ENCODE peak calls at places on chromosomes 13 and 19, in eight cellular contexts. F is cardiac muscle cell, C is AG04450, O is HFF-Myc, V is BE2C, P is brain microvascular endothelial cell, Q is endodermal cell, H is stomach. W is an unnamed sample.

GRCh38 chr13:75308222-75308621 is 173.7 kb downstream of the TBC1D4 start:
- DNase-seq in F (no peak), C (no peak), O (no peak), V (no peak), P (no peak), Q (no peak), H (no peak), W (no peak)

GRCh38 chr19:41328157-41328817 is 18.3 kb downstream of the CCDC97 start:
- DNase-seq in F (no peak), C (no peak), O (no peak), V (no peak), P (no peak), Q (no peak), H (no peak), W (no peak)

GRCh38 chr19:13983213-13983889 is 22.8 kb downstream of the RFX1 start:
- DNase-seq in F (no peak), C (no peak), O (no peak), V (no peak), P (no peak), Q (no peak), H (no peak), W (no peak)

GRCh38 chr13:102687520-102687919 is 7.3 kb downstream of the METTL21C start:
- DNase-seq in F (no peak), C (no peak), O (no peak), V (no peak), P (no peak), Q (no peak), H (no peak), W (no peak)

GRCh38 chr19:48190288-48191284 is 20.1 kb downstream of the ZSWIM9 start:
- DNase-seq in F (peak), C (peak), O (no peak), V (peak), P (peak), Q (peak), H (peak), W (no peak)

GRCh38 chr19:39471756-39472536 is 8.7 kb upstream of the TIMM50 start:
- DNase-seq in F (no peak), C (no peak), O (no peak), V (no peak), P (no peak), Q (no peak), H (no peak), W (no peak)

GRCh38 chr13:32255744-32256120 is 59.4 kb downstream of the ZAR1L start:
- DNase-seq in F (no peak), C (no peak), O (no peak), V (no peak), P (no peak), Q (no peak), H (no peak), W (no peak)

GRCh38 chr13:49869514-49869913 is 66.6 kb downstream of the SPRYD7 start:
- DNase-seq in F (peak), C (no peak), O (peak), V (peak), P (peak), Q (peak), H (no peak), W (no peak)

GRCh38 chr19:33294058-33294798 is 8.1 kb downstream of the CEBPA start:
- DNase-seq in F (no peak), C (no peak), O (no peak), V (peak), P (no peak), Q (no peak), H (no peak), W (no peak)

GRCh38 chr19:36213793-36214387 is 575 bp downstream of the ZNF565 start:
- DNase-seq in F (no peak), C (no peak), O (no peak), V (no peak), P (peak), Q (no peak), H (no peak), W (no peak)

GRCh38 chr13:50713849-50714248 is 129.6 kb downstream of the DLEU7 start:
- DNase-seq in F (no peak), C (peak), O (peak), V (no peak), P (peak), Q (no peak), H (no peak), W (no peak)

GRCh38 chr13:41308241-41308640 is 2.8 kb upstream of the NAA16 start:
- DNase-seq in F (no peak), C (no peak), O (no peak), V (no peak), P (no peak), Q (no peak), H (no peak), W (no peak)

GRCh38 chr13:72652681-72653080 is 74.7 kb downstream of the MZT1 start:
- DNase-seq in F (no peak), C (no peak), O (no peak), V (no peak), P (peak), Q (no peak), H (no peak), W (no peak)

GRCh38 chr13:50476579-50476978 is 366.9 kb downstream of the DLEU7 start:
- DNase-seq in F (no peak), C (no peak), O (no peak), V (no peak), P (no peak), Q (no peak), H (no peak), W (no peak)

GRCh38 chr19:17450264-17451075 is 2.0 kb upstream of the TMEM221 start:
- DNase-seq in F (no peak), C (no peak), O (no peak), V (no peak), P (no peak), Q (no peak), H (no peak), W (no peak)

GRCh38 chr13:19587635-19588300 is 26.4 kb upstream of the TPTE2 start:
- DNase-seq in F (no peak), C (no peak), O (no peak), V (peak), P (peak), Q (peak), H (no peak), W (no peak)

GRCh38 chr19:11479470-11480080 is 1.3 kb downstream of the ELAVL3 start:
- DNase-seq in F (peak), C (no peak), O (no peak), V (peak), P (no peak), Q (peak), H (no peak), W (no peak)

GRCh38 chr19:6041991-6042421 is 64.1 kb upstream of the RANBP3 start:
- DNase-seq in F (no peak), C (no peak), O (no peak), V (no peak), P (no peak), Q (no peak), H (no peak), W (no peak)

DNA sequence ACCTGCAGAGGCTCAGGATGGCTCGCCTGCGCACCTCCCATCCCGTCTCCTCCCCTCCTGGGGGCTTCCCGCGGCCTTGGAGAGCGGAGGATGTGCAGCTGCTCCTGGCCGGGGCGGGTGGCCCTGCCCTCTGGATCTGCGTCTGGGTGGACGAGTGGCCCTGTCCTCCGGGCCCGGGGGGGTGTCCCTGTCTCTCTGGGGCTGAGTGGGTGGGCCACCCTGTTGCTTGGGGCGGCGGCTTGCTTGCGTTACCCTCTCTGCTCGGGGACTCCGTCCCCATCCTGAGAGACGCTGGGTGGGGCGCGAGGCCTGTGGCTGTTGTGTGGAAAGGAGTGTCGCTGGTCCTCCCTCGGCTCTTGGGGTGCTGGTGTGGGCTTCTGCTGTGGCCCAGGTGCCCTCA is 34.6 kb downstream of the DOT1L start:
- DNase-seq in F (no peak), C (no peak), O (no peak), V (no peak), P (no peak), Q (no peak), H (no peak), W (no peak)
- TF ChIP-seq CTCF in F (no peak), C (no peak), O (no peak), V (no peak), P (no peak), Q (no peak), H (no peak), W (no peak)

GRCh38 chr19:10086904-10087256 is 763 bp downstream of the SHFL start:
- DNase-seq in F (no peak), C (no peak), O (no peak), V (no peak), P (no peak), Q (no peak), H (no peak), W (no peak)
- H3K4me3 ChIP-seq in F (peak), C (peak), O (peak), V (no peak), P (peak), Q (no peak), H (peak), W (peak)

GRCh38 chr13:60583196-60583908 is 186.3 kb downstream of the TDRD3 start:
- DNase-seq in F (no peak), C (no peak), O (no peak), V (no peak), P (peak), Q (peak), H (no peak), W (no peak)

GRCh38 chr13:60584976-60585375 is 188.0 kb downstream of the TDRD3 start:
- DNase-seq in F (no peak), C (no peak), O (no peak), V (no peak), P (peak), Q (peak), H (no peak), W (no peak)

DNA sequence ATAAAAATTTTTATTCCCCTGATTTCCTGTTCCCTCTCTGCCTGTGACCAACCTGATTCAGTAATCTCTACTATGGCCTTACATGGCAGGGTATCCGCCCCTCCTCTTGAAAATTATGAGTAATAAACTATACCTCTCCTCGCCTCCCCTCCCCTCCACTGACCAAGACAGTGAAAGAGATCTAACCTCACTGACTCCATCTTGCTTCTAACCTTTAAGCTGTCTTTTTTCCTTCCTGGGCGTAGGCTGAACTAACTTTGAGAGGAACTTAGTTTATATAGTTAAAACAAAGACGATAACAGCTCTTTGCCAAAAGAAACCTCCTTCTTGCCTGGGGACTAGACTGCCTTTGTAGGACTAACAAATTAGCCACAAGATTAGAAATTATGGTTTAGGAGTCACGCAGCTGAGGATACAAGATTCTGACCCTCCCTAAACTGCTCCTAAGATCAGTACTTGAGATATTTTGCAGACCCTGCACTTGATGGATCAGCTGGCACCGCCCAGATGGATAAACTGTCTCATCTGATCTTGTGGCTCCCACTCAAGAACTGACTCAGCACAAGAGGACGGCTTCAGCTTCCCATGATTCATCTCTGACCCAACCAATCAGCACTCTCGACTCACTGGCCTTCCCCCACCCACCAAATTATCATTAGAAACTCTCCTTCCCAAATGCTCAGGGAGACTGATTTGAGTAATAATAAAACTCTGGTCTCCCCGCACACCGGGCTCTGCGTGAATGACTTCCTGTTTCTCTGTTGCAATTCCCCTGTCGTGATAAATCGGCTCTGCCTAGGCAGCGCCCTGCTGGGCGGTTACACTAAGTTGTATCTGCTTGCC is 187.1 kb downstream of the TDRD3 start:
- DNase-seq in F (no peak), C (peak), O (peak), V (peak), P (peak), Q (peak), H (no peak), W (no peak)
- TF ChIP-seq CTCF in F (no peak), C (no peak), O (no peak), V (no peak), P (no peak), Q (no peak), H (no peak), W (no peak)

DNA sequence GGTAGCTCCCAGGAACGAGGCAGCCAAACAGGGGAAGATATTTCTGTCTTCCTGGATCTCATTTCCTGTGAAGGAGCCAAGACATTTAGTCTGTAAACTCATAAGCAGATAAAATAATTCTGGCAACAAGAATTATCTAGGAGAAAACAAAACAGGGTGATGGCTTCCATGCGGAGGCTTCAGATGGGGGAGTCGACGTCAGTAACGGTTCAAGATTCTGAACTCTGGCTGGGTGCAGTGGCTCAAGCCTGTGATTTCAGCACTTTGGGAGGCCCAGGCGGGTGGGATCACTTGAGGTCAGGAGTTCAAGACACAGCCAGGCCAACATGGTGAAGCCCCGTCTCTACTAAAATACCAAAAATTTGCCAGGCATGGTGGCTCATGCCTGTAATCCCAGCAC is 1.3 kb downstream of the GNA15 start:
- DNase-seq in F (no peak), C (no peak), O (no peak), V (no peak), P (no peak), Q (no peak), H (no peak), W (no peak)
- H3K4me3 ChIP-seq in F (no peak), C (no peak), O (no peak), V (no peak), P (no peak), Q (no peak), H (peak), W (no peak)

DNA sequence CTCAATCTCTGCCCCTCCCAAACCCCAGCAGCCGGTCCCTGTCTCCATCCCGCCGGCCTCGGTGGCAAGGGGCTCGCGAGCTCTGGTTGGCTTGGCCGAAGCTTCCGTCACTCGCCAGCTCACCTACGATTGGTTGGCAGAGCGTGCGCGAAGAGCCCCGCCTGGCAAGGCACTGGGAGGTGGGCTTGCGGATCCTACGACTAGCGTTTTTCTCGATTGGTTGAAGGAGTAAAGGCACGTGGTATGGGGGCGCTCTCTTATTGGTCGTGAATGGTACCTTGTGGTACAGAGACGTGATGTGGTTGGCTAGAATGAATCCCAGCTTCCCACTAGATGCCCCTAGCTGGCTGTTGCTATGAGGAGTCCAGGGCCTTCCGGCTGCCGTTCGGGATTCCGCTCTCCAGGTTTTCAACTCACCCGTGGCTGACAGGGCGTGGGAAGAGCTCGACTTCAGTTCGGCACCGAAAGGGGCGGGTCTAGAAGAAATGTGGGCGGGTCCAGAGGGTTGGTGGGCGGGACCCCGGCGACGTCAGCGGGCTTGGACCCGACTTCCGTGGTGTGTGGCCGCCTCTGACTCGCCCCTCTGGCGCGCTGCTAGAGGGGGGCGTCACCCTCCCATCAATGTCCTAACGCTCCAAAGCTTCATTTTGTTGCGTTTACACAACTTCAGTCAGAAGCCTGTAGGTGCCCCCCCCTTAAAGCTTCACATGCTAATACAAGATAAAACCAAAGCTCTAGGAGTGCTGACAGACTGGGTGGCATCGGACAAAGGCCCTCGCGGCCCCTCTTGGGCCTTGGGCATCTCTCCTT is 847 bp upstream of the RAP2A start:
- DNase-seq in F (peak), C (peak), O (peak), V (peak), P (peak), Q (peak), H (peak), W (peak)
- TF ChIP-seq CTCF in F (no peak), C (no peak), O (no peak), V (no peak), P (no peak), Q (no peak), H (no peak), W (no peak)

GRCh38 chr13:53343345-53343744 is 314.7 kb downstream of the OLFM4 start:
- DNase-seq in F (no peak), C (no peak), O (no peak), V (no peak), P (no peak), Q (peak), H (no peak), W (no peak)

GRCh38 chr13:53342623-53343022 is 314.0 kb downstream of the OLFM4 start:
- DNase-seq in F (no peak), C (no peak), O (no peak), V (no peak), P (no peak), Q (peak), H (no peak), W (no peak)

GRCh38 chr13:53340505-53341143 is 312.0 kb downstream of the OLFM4 start:
- DNase-seq in F (no peak), C (no peak), O (no peak), V (no peak), P (no peak), Q (no peak), H (no peak), W (no peak)

GRCh38 chr13:53338760-53339159 is 310.1 kb downstream of the OLFM4 start:
- DNase-seq in F (no peak), C (no peak), O (no peak), V (no peak), P (no peak), Q (no peak), H (no peak), W (no peak)

DNA sequence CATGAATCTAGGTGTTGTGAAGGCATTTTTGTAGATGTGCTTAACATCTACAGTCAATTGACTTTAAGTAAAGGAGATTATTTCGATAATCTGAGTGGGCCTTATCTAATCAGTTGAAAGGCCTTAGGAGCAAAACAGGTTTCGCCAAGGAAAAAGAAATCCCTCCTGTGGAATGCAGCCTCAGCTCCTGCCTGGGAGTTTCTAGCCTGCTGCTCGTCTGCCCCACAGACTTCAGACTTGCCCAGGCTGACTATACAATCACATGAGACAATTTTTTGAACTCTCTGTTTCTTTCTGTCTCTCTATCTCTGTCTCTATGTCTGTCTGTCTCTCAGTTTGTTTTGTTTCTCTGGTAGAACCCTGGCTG is 312.5 kb downstream of the OLFM4 start:
- DNase-seq in F (no peak), C (no peak), O (no peak), V (no peak), P (no peak), Q (no peak), H (no peak), W (no peak)
- H3K4me3 ChIP-seq in F (no peak), C (no peak), O (no peak), V (no peak), P (no peak), Q (no peak), H (no peak), W (no peak)

GRCh38 chr19:3361384-3362216 is 4.8 kb upstream of the NFIC start:
- DNase-seq in F (no peak), C (no peak), O (no peak), V (no peak), P (no peak), Q (peak), H (no peak), W (no peak)
- TF ChIP-seq CTCF in F (no peak), C (no peak), O (no peak), V (no peak), P (no peak), Q (no peak), H (no peak), W (no peak)

GRCh38 chr13:43128504-43128929 is 105.1 kb downstream of the DNAJC15 start:
- DNase-seq in F (no peak), C (no peak), O (no peak), V (peak), P (no peak), Q (no peak), H (no peak), W (no peak)
- H3K4me3 ChIP-seq in F (no peak), C (no peak), O (no peak), V (peak), P (peak), Q (no peak), H (no peak), W (no peak)

W was measured in epithelial cell of proximal tubule.